ENCODE peak calls at places on chromosomes 2 and 18, in four cellular contexts. P is stomach, S is naive B cell, O is NCI-H2171 treated with DMSO at 0.1 percent for 48 hours. L is an unnamed sample.

GRCh38 chr2:235053649-235054048 is 101.8 kb downstream of the SH3BP4 start:
- DNase-seq in P (no peak), S (no peak), O (no peak), L (no peak)

GRCh38 chr2:168432565-168433186 is 23.4 kb upstream of the CERS6 start:
- DNase-seq in P (no peak), S (no peak), O (no peak), L (no peak)

GRCh38 chr18:61852496-61852895 is 40.3 kb downstream of the RNF152 start:
- DNase-seq in P (no peak), S (no peak), O (no peak), L (no peak)

GRCh38 chr2:657766-658165 is 19.4 kb downstream of the TMEM18 start:
- DNase-seq in P (peak), S (no peak), O (no peak), L (no peak)

GRCh38 chr18:13278231-13278630 is 59.7 kb downstream of the LDLRAD4 start:
- DNase-seq in P (no peak), S (no peak), O (no peak), L (no peak)

GRCh38 chr18:33951031-33951430 is 273.7 kb downstream of the NOL4 start:
- DNase-seq in P (no peak), S (no peak), O (no peak), L (no peak)

GRCh38 chr2:54704688-54705605 is 18.5 kb upstream of the EML6 start:
- DNase-seq in P (no peak), S (peak), O (peak), L (peak)

GRCh38 chr2:127599211-127599610 is 46.7 kb upstream of the GPR17 start:
- DNase-seq in P (no peak), S (no peak), O (no peak), L (no peak)

GRCh38 chr2:135997380-135997779 is 12.0 kb upstream of the DARS1 start:
- DNase-seq in P (no peak), S (peak), O (no peak), L (peak)

GRCh38 chr2:20095469-20095868 is 44.0 kb upstream of the LAPTM4A start:
- DNase-seq in P (no peak), S (no peak), O (no peak), L (no peak)

GRCh38 chr18:13216732-13217465 is 1.7 kb upstream of the LDLRAD4 start:
- DNase-seq in P (peak), S (peak), O (no peak), L (peak)

GRCh38 chr2:201883559-201883958 is 77.2 kb downstream of the CDK15 start:
- DNase-seq in P (no peak), S (no peak), O (no peak), L (no peak)

GRCh38 chr2:65475000-65475399 is 42.6 kb upstream of the SPRED2 start:
- DNase-seq in P (no peak), S (no peak), O (no peak), L (no peak)

GRCh38 chr2:151766421-151767153 is 32.3 kb upstream of the NEB start:
- DNase-seq in P (no peak), S (peak), O (no peak), L (peak)

GRCh38 chr2:172735646-172736418 is at the start of gene RAPGEF4:
- DNase-seq in P (no peak), S (no peak), O (peak), L (peak)